ENCODE peak calls at places on chromosome 18, in nine cellular contexts. B is kidney, H is stomach, M is H1, S is A549, L is neural progenitor cell, Q is K562, U is Caco-2, Y is astrocyte. V is an unnamed sample. For H3K4me1, the result is how much of the 10 kb centered on the place peaks cover.

GRCh38 chr18:7740815-7741214 is 173.7 kb downstream of the PTPRM start:
- DNase-seq in B (no peak), H (no peak), M (no peak), S (no peak), L (peak), Q (no peak), U (no peak), Y (no peak), V (no peak)

GRCh38 chr18:42620585-42620984 is 494.9 kb downstream of the RIT2 start:
- DNase-seq in B (no peak), H (no peak), M (no peak), S (no peak), L (no peak), Q (no peak), U (no peak), Y (no peak), V (no peak)

GRCh38 chr18:62425465-62426190 is 97.2 kb upstream of the ZCCHC2 start:
- DNase-seq in B (no peak), H (peak), M (peak), S (peak), L (peak), Q (peak), U (peak), Y (peak), V (peak)

GRCh38 chr18:28005164-28005563 is 171.8 kb downstream of the CDH2 start:
- DNase-seq in B (no peak), H (no peak), M (no peak), S (no peak), L (peak), Q (no peak), U (no peak), Y (no peak), V (no peak)

GRCh38 chr18:1002653-1003178 is 98.0 kb downstream of the ADCYAP1 start:
- DNase-seq in B (no peak), H (no peak), M (no peak), S (no peak), L (no peak), Q (no peak), U (no peak), Y (peak), V (no peak)

GRCh38 chr18:36075862-36076587 is 8.7 kb upstream of the RPRD1A start:
- DNase-seq in B (no peak), H (no peak), M (no peak), S (no peak), L (no peak), Q (no peak), U (no peak), Y (peak), V (no peak)

GRCh38 chr18:35458271-35458670 is 39.5 kb downstream of the INO80C start:
- DNase-seq in B (no peak), H (no peak), M (no peak), S (no peak), L (no peak), Q (no peak), U (no peak), Y (no peak), V (no peak)

GRCh38 chr18:72174972-72175649 is 369.0 kb downstream of the CBLN2 start:
- DNase-seq in B (no peak), H (no peak), M (no peak), S (no peak), L (no peak), Q (no peak), U (no peak), Y (no peak), V (no peak)

GRCh38 chr18:6017160-6017559 is 121.8 kb upstream of the TMEM200C start:
- DNase-seq in B (no peak), H (no peak), M (no peak), S (no peak), L (no peak), Q (no peak), U (no peak), Y (peak), V (no peak)

GRCh38 chr18:39840406-39840805 is 2114.6 kb upstream of the PIK3C3 start:
- DNase-seq in B (no peak), H (no peak), M (no peak), S (no peak), L (no peak), Q (no peak), U (no peak), Y (peak), V (no peak)

DNA sequence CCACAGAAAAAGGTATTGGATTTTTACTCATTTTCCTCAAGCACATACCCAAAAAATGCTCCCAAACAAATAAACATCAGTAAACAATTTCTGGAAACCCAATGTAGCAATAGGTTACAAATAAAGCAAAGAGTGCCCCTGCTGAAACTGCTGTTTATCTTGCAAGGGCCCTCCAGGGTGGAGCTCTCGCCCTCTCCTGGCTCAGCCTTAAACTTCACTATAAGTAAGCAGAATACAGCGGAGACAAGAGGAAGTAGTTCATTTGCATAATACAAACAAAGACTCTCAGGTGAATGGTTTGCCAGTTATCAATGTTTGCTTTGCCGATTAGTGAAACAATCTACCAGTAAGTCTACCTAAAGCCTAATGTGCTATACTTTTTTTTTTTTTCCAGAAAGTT is 437.6 kb downstream of the DLGAP1 start:
- DNase-seq in B (no peak), H (no peak), M (no peak), S (peak), L (peak), Q (peak), U (no peak), Y (no peak), V (no peak)
- TF ChIP-seq CTCF in B (no peak), H (no peak), M (peak), S (peak), L (peak), Q (peak), U (peak), Y (peak), V (no peak)

DNA sequence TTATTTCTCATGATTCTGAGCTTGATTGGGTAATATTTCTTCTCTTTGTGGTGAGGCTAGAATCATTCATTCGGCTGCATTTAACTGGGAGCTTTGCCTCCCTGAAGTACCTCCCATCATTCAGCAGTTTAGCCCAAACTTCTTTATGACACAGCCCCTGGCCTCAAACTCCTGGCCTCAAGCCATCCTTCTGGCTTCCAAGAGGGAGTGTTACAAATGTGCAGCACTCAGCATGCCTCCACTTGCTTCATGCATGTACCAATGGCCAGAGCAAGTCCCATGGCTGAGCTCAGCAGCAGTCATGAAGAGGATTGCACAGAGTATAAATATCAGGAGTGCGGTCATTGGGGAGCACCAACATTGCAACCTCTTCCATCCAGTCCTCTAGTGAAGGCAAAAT is 423.4 kb downstream of the METTL4 start:
- DNase-seq in B (no peak), H (no peak), M (no peak), S (no peak), L (no peak), Q (no peak), U (no peak), Y (peak), V (no peak)
- H3K4me3 ChIP-seq in B (no peak), H (no peak), M (no peak), S (no peak), L (no peak), Q (no peak), U (no peak), Y (no peak), V (no peak)

GRCh38 chr18:58097127-58097906 is 53.3 kb downstream of the NEDD4L start:
- DNase-seq in B (no peak), H (peak), M (no peak), S (no peak), L (no peak), Q (no peak), U (peak), Y (peak), V (peak)
- H3K4me1 ChIP-seq in B (under half), H (under half), M (under half), S (under half), L (under half), Q (under half), U (under half), Y (under half), V (under half)

GRCh38 chr18:65938592-65939372 is 188.0 kb downstream of the CDH7 start:
- DNase-seq in B (no peak), H (no peak), M (peak), S (peak), L (peak), Q (no peak), U (peak), Y (peak), V (no peak)
- TF ChIP-seq CTCF in B (no peak), H (no peak), M (peak), S (no peak), L (peak), Q (no peak), U (peak), Y (peak), V (no peak)

GRCh38 chr18:22015156-22015555 is 154.2 kb upstream of the GATA6 start:
- DNase-seq in B (no peak), H (no peak), M (no peak), S (no peak), L (no peak), Q (no peak), U (no peak), Y (no peak), V (no peak)

GRCh38 chr18:22020127-22020866 is 149.1 kb upstream of the GATA6 start:
- DNase-seq in B (no peak), H (peak), M (no peak), S (no peak), L (no peak), Q (no peak), U (peak), Y (no peak), V (no peak)

GRCh38 chr18:22020867-22021370 is 148.5 kb upstream of the GATA6 start:
- DNase-seq in B (no peak), H (no peak), M (no peak), S (no peak), L (no peak), Q (no peak), U (no peak), Y (no peak), V (no peak)

GRCh38 chr18:22019193-22019592 is 150.2 kb upstream of the GATA6 start:
- DNase-seq in B (no peak), H (no peak), M (no peak), S (no peak), L (no peak), Q (no peak), U (no peak), Y (no peak), V (no peak)

DNA sequence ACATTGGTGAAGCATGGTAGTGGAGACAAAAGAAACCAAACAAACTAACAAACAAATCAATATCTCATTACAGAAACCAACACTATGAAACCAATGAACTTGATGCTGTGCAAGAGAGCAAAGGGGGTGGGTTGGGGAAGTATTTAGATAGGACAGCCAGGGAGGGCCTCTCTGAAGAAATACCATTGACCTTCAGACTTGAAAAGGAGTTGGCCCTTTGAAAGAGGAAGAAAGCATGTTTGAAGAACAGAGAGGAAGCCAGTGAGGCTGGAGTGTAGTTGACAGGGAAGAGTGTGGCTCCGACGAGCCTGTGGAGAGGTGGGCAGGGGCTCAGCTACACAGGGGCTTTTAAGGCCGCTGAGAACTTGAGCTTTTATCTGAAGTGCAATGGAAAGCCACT is 151.0 kb upstream of the GATA6 start:
- DNase-seq in B (no peak), H (peak), M (no peak), S (no peak), L (no peak), Q (no peak), U (no peak), Y (no peak), V (no peak)
- H3K4me3 ChIP-seq in B (no peak), H (no peak), M (no peak), S (no peak), L (no peak), Q (no peak), U (no peak), Y (no peak), V (no peak)

GRCh38 chr18:70371908-70372307 is 83.1 kb downstream of the SOCS6 start:
- DNase-seq in B (no peak), H (no peak), M (no peak), S (no peak), L (no peak), Q (no peak), U (no peak), Y (no peak), V (no peak)

GRCh38 chr18:70371085-70371735 is 82.4 kb downstream of the SOCS6 start:
- DNase-seq in B (no peak), H (no peak), M (no peak), S (no peak), L (no peak), Q (no peak), U (no peak), Y (no peak), V (no peak)

GRCh38 chr18:70373062-70373519 is 84.2 kb downstream of the SOCS6 start:
- DNase-seq in B (no peak), H (no peak), M (no peak), S (peak), L (no peak), Q (no peak), U (peak), Y (peak), V (no peak)

GRCh38 chr18:70374154-70374553 is 85.3 kb downstream of the SOCS6 start:
- DNase-seq in B (no peak), H (no peak), M (no peak), S (no peak), L (no peak), Q (no peak), U (no peak), Y (peak), V (no peak)

DNA sequence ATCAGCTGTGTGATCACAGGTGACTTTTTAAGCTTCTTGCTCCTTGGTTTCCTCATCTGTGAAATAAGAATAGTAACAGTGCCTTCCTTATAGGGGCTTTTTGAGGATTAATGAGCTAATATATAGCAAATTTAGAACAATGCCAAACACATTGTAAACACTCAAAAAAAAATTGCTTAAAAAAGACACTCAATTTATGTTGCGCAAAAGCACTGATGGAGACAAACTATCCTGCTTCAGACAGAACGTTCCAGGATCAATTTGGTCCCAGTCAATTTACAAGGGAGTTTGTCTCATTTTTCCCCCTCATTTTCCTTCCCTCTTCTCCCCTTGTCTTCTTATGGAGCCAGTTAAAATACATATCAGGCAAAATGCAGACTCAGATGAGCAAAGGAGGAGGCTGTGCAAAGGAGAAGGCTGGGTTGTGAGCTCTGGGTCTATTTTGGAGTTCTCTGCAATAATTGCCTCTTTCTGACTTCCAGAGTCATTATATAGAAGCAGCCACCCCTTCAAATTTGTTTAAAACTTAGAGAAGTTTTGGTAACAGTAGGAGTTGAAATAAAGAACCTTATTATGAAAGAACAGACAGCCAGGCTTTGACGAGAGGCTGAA is 83.7 kb downstream of the SOCS6 start:
- DNase-seq in B (no peak), H (no peak), M (no peak), S (no peak), L (no peak), Q (no peak), U (no peak), Y (no peak), V (no peak)
- H3K4me1 ChIP-seq in B (under half), H (under half), M (under half), S (half or more), L (under half), Q (under half), U (half or more), Y (under half), V (under half)

DNA sequence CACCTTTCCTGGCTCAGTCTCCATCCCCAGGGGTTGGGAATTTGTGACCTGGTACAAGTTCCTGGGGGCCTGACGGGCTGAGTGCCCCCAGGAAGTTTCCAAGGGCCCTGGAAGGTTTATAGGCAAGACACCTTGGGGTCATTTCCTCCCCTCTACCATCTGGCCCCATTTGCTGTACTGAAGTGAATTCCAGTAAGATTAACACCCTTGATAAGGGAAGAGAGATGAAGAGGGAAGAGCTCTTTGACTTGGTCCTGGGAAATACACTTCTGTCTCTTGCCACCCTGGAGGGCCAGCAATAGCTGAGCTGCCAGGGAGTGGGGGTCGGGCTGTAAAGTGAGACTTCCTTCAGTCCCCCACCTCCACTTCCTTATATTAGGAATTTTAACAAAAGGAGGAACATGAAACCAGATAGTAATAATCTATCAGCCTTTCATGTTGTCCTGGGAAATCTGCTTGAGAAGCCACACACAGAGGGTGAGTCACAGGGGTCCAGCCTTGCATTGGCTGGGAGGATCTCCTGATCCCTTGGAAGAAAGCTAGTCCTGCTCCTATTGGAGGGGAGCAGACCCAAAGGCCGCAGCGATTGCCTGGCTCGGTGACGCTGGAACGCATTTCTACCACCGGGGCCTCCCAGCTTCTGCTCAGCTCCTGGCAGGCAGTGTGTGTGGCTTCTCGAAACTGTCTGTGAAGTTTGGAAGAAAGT is 87.4 kb downstream of the ACAA2 start:
- DNase-seq in B (no peak), H (no peak), M (peak), S (peak), L (peak), Q (peak), U (peak), Y (peak), V (peak)
- TF ChIP-seq CTCF in B (no peak), H (no peak), M (no peak), S (no peak), L (no peak), Q (no peak), U (peak), Y (peak), V (no peak)

DNA sequence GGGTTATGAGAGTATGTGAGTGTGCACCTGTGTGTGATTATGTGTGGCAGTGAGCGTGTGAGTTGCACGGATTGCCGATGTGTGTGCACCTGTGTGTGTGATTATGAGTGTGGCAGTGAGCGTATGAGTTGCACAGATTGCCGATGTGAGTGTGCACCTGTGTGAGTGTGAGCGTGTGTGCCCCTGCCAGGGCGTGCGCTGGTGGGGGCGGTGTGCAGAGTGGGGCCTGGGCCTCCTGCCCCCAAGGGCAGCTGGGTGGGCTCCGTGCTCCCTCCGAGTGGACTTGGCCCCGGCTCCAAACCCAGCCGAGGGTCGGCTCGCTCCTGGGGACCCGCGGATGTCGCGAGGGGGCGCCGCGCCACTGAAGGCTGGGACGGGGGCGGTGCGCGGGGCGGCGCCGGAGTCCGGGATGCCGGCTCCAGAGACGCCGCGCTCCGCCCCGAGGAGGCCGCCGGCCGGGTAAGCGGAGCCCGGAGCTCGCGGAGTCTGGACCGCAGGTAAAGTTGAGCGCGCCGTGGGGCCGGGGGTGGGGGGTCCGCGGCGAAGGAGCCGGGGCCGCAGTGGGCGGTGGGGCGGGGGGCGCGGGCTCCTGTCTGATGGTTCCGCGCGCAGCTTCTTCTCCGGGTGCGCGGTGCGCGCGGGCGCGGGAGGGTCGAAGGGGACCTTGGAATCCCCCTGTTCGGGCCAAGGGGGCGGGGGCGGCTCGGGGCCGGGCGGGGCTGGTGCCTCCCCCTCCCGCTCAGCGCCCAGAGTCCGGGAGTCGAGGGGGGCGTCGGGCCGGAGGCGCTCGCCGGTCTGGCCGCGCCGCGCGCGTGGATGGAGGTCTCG is at the start of gene KCNG2:
- DNase-seq in B (peak), H (no peak), M (peak), S (no peak), L (peak), Q (no peak), U (no peak), Y (no peak), V (no peak)
- H3K4me3 ChIP-seq in B (no peak), H (peak), M (peak), S (peak), L (peak), Q (no peak), U (no peak), Y (no peak), V (peak)